ENCODE peak calls at places on chromosome 18, in seven cellular contexts. G is HT-29; W is 8988T; R is CD8-positive, alpha-beta T cell; Q is LHCN-M2; T is H9; I is pulmonary artery endothelial cell. B is an unnamed sample.

GRCh38 chr18:23053756-23054457 is 81.4 kb upstream of the CABLES1 start:
- DNase-seq in G (peak), W (peak), R (no peak), Q (peak), T (peak), I (no peak), B (peak)

GRCh38 chr18:68500551-68500950 is 214.4 kb downstream of the TMX3 start:
- DNase-seq in G (no peak), W (no peak), R (no peak), Q (no peak), T (no peak), I (no peak), B (no peak)

GRCh38 chr18:26547302-26548143 is 830 bp downstream of the KCTD1 start:
- DNase-seq in G (no peak), W (peak), R (peak), Q (no peak), T (peak), I (peak), B (no peak)

GRCh38 chr18:65380986-65381385 is 369.8 kb upstream of the CDH7 start:
- DNase-seq in G (no peak), W (no peak), R (no peak), Q (no peak), T (no peak), I (no peak), B (no peak)

GRCh38 chr18:60292186-60292585 is 80.4 kb downstream of the MC4R start:
- DNase-seq in G (no peak), W (no peak), R (no peak), Q (no peak), T (no peak), I (no peak), B (no peak)

GRCh38 chr18:10086458-10086857 is 172.6 kb downstream of the VAPA start:
- DNase-seq in G (peak), W (no peak), R (no peak), Q (peak), T (no peak), I (no peak), B (no peak)

GRCh38 chr18:76404345-76404831 is 90.7 kb downstream of the ZNF516 start:
- DNase-seq in G (no peak), W (no peak), R (no peak), Q (no peak), T (no peak), I (no peak), B (no peak)

GRCh38 chr18:34918856-34919255 is 122.4 kb upstream of the MAPRE2 start:
- DNase-seq in G (no peak), W (no peak), R (no peak), Q (no peak), T (no peak), I (no peak), B (no peak)

GRCh38 chr18:59672125-59672769 is 25.0 kb downstream of the CCBE1 start:
- DNase-seq in G (no peak), W (no peak), R (no peak), Q (peak), T (no peak), I (no peak), B (no peak)

GRCh38 chr18:77650799-77651385 is 401.2 kb downstream of the GALR1 start:
- DNase-seq in G (peak), W (peak), R (peak), Q (peak), T (peak), I (no peak), B (peak)

GRCh38 chr18:51196116-51196810 is 1.2 kb downstream of the MEX3C start:
- DNase-seq in G (no peak), W (no peak), R (peak), Q (peak), T (no peak), I (no peak), B (peak)